ENCODE peak calls at places on chromosomes 6 and 20, in eight cellular contexts. One of them, this sample, is unnamed.

GRCh38 chr6:157669747-157670216 is 153.3 kb upstream of the SNX9 start:
- DNase-seq in body of pancreas: peak
- DNase-seq in Karpas-422: no peak
- DNase-seq in IMR-90: peak
- DNase-seq in adrenal gland: peak
- DNase-seq in Panc1: no peak
- DNase-seq in stomach: peak
- DNase-seq in tibial artery: peak
- DNase-seq in this sample: no peak

GRCh38 chr6:170134077-170135040 is 156.5 kb downstream of the DLL1 start:
- DNase-seq in body of pancreas: peak
- DNase-seq in Karpas-422: no peak
- DNase-seq in IMR-90: no peak
- DNase-seq in adrenal gland: no peak
- DNase-seq in Panc1: no peak
- DNase-seq in stomach: peak
- DNase-seq in tibial artery: peak
- DNase-seq in this sample: no peak

GRCh38 chr6:26646074-26646473 is 13.5 kb downstream of the ZNF322 start:
- DNase-seq in body of pancreas: no peak
- DNase-seq in Karpas-422: no peak
- DNase-seq in IMR-90: no peak
- DNase-seq in adrenal gland: no peak
- DNase-seq in Panc1: no peak
- DNase-seq in stomach: no peak
- DNase-seq in tibial artery: no peak
- DNase-seq in this sample: no peak

GRCh38 chr6:87721311-87721710 is 19.3 kb upstream of the AKIRIN2 start:
- DNase-seq in body of pancreas: no peak
- DNase-seq in Karpas-422: no peak
- DNase-seq in IMR-90: no peak
- DNase-seq in adrenal gland: no peak
- DNase-seq in Panc1: no peak
- DNase-seq in stomach: no peak
- DNase-seq in tibial artery: no peak
- DNase-seq in this sample: no peak

GRCh38 chr6:80003841-80004198 is 629 bp upstream of the TTK start:
- DNase-seq in body of pancreas: peak
- DNase-seq in Karpas-422: peak
- DNase-seq in IMR-90: no peak
- DNase-seq in adrenal gland: peak
- DNase-seq in Panc1: no peak
- DNase-seq in stomach: no peak
- DNase-seq in tibial artery: no peak
- DNase-seq in this sample: no peak

GRCh38 chr6:165985926-165986646 is 181.6 kb downstream of the TBXT start:
- DNase-seq in body of pancreas: no peak
- DNase-seq in Karpas-422: no peak
- DNase-seq in IMR-90: no peak
- DNase-seq in adrenal gland: no peak
- DNase-seq in Panc1: no peak
- DNase-seq in stomach: no peak
- DNase-seq in tibial artery: no peak
- DNase-seq in this sample: no peak

GRCh38 chr6:113858067-113858604 is 991 bp downstream of the MARCKS start:
- DNase-seq in body of pancreas: peak
- DNase-seq in Karpas-422: no peak
- DNase-seq in IMR-90: peak
- DNase-seq in adrenal gland: peak
- DNase-seq in Panc1: no peak
- DNase-seq in stomach: peak
- DNase-seq in tibial artery: peak
- DNase-seq in this sample: no peak

GRCh38 chr6:90217621-90218496 is 78.8 kb downstream of the BACH2 start:
- DNase-seq in body of pancreas: peak
- DNase-seq in Karpas-422: no peak
- DNase-seq in IMR-90: no peak
- DNase-seq in adrenal gland: no peak
- DNase-seq in Panc1: no peak
- DNase-seq in stomach: peak
- DNase-seq in tibial artery: no peak
- DNase-seq in this sample: no peak

GRCh38 chr6:113328886-113329381 is 528.2 kb upstream of the MARCKS start:
- DNase-seq in body of pancreas: no peak
- DNase-seq in Karpas-422: no peak
- DNase-seq in IMR-90: peak
- DNase-seq in adrenal gland: no peak
- DNase-seq in Panc1: no peak
- DNase-seq in stomach: no peak
- DNase-seq in tibial artery: no peak
- DNase-seq in this sample: no peak

GRCh38 chr6:45677381-45677992 is 299.8 kb upstream of the SUPT3H start:
- DNase-seq in body of pancreas: no peak
- DNase-seq in Karpas-422: peak
- DNase-seq in IMR-90: peak
- DNase-seq in adrenal gland: peak
- DNase-seq in Panc1: no peak
- DNase-seq in stomach: peak
- DNase-seq in tibial artery: no peak
- DNase-seq in this sample: peak

GRCh38 chr6:130050230-130050629 is 31.8 kb downstream of the L3MBTL3 start:
- DNase-seq in body of pancreas: no peak
- DNase-seq in Karpas-422: no peak
- DNase-seq in IMR-90: peak
- DNase-seq in adrenal gland: no peak
- DNase-seq in Panc1: no peak
- DNase-seq in stomach: no peak
- DNase-seq in tibial artery: no peak
- DNase-seq in this sample: no peak

GRCh38 chr6:3052481-3053230 is 15.6 kb upstream of the RIPK1 start:
- DNase-seq in body of pancreas: no peak
- DNase-seq in Karpas-422: no peak
- DNase-seq in IMR-90: no peak
- DNase-seq in adrenal gland: no peak
- DNase-seq in Panc1: no peak
- DNase-seq in stomach: no peak
- DNase-seq in tibial artery: no peak
- DNase-seq in this sample: no peak

DNA sequence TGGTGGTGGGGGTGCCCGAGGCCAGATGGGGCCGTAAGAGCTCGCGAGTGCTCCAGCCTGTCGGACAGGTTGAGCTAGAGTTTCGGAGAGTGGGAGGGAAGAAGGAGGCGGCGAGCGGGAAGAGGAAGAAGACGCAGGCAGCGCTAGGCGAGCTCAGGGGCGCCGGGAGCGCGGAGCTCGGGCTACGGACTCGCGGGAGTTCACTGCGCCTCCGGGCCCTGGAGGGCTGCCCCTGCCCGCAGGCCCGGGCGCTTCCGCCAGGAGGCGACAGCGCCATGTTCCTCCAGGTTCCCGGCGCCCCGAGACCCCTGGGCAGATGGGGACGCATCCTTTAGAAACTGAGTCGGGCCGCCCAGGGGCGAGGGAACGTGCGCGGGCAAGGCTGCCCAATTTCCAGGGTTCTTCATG is 984 bp downstream of the TFAP2C start:
- DNase-seq in body of pancreas: peak
- DNase-seq in Karpas-422: no peak
- DNase-seq in IMR-90: no peak
- DNase-seq in adrenal gland: no peak
- DNase-seq in Panc1: no peak
- DNase-seq in stomach: peak
- DNase-seq in tibial artery: no peak
- DNase-seq in this sample: no peak
- H3K27ac ChIP-seq in body of pancreas: peak
- H3K27ac ChIP-seq in Karpas-422: no peak
- H3K27ac ChIP-seq in IMR-90: no peak
- H3K27ac ChIP-seq in adrenal gland: no peak
- H3K27ac ChIP-seq in Panc1: peak
- H3K27ac ChIP-seq in stomach: no peak
- H3K27ac ChIP-seq in tibial artery: no peak
- H3K27ac ChIP-seq in this sample: no peak

GRCh38 chr6:168035661-168036616 is 38.5 kb downstream of the KIF25 start:
- DNase-seq in body of pancreas: no peak
- DNase-seq in Karpas-422: no peak
- DNase-seq in IMR-90: peak
- DNase-seq in adrenal gland: peak
- DNase-seq in Panc1: no peak
- DNase-seq in stomach: no peak
- DNase-seq in tibial artery: no peak
- DNase-seq in this sample: no peak
- H3K27ac ChIP-seq in body of pancreas: peak
- H3K27ac ChIP-seq in Karpas-422: no peak
- H3K27ac ChIP-seq in IMR-90: peak
- H3K27ac ChIP-seq in adrenal gland: peak
- H3K27ac ChIP-seq in Panc1: peak
- H3K27ac ChIP-seq in stomach: peak
- H3K27ac ChIP-seq in tibial artery: peak
- H3K27ac ChIP-seq in this sample: no peak

GRCh38 chr6:160222491-160222890 is 36.1 kb downstream of the SLC22A2 start:
- DNase-seq in body of pancreas: no peak
- DNase-seq in Karpas-422: no peak
- DNase-seq in IMR-90: no peak
- DNase-seq in adrenal gland: no peak
- DNase-seq in Panc1: no peak
- DNase-seq in stomach: no peak
- DNase-seq in tibial artery: no peak
- DNase-seq in this sample: no peak

GRCh38 chr6:160217863-160218262 is 40.8 kb downstream of the SLC22A2 start:
- DNase-seq in body of pancreas: no peak
- DNase-seq in Karpas-422: no peak
- DNase-seq in IMR-90: no peak
- DNase-seq in adrenal gland: no peak
- DNase-seq in Panc1: no peak
- DNase-seq in stomach: no peak
- DNase-seq in tibial artery: no peak
- DNase-seq in this sample: no peak

GRCh38 chr6:160221423-160221822 is 37.2 kb downstream of the SLC22A2 start:
- DNase-seq in body of pancreas: no peak
- DNase-seq in Karpas-422: peak
- DNase-seq in IMR-90: no peak
- DNase-seq in adrenal gland: no peak
- DNase-seq in Panc1: no peak
- DNase-seq in stomach: no peak
- DNase-seq in tibial artery: no peak
- DNase-seq in this sample: peak

GRCh38 chr6:160224599-160225237 is 33.9 kb downstream of the SLC22A2 start:
- DNase-seq in body of pancreas: no peak
- DNase-seq in Karpas-422: no peak
- DNase-seq in IMR-90: no peak
- DNase-seq in adrenal gland: no peak
- DNase-seq in Panc1: no peak
- DNase-seq in stomach: no peak
- DNase-seq in tibial artery: no peak
- DNase-seq in this sample: no peak

GRCh38 chr6:160221918-160222317 is 36.7 kb downstream of the SLC22A2 start:
- DNase-seq in body of pancreas: no peak
- DNase-seq in Karpas-422: no peak
- DNase-seq in IMR-90: no peak
- DNase-seq in adrenal gland: no peak
- DNase-seq in Panc1: no peak
- DNase-seq in stomach: no peak
- DNase-seq in tibial artery: no peak
- DNase-seq in this sample: no peak
- H3K27ac ChIP-seq in body of pancreas: no peak
- H3K27ac ChIP-seq in Karpas-422: no peak
- H3K27ac ChIP-seq in IMR-90: no peak
- H3K27ac ChIP-seq in adrenal gland: no peak
- H3K27ac ChIP-seq in Panc1: no peak
- H3K27ac ChIP-seq in stomach: no peak
- H3K27ac ChIP-seq in tibial artery: peak
- H3K27ac ChIP-seq in this sample: no peak

GRCh38 chr6:148345176-148345575 is 2.5 kb downstream of the SASH1 start:
- DNase-seq in body of pancreas: no peak
- DNase-seq in Karpas-422: peak
- DNase-seq in IMR-90: no peak
- DNase-seq in adrenal gland: no peak
- DNase-seq in Panc1: no peak
- DNase-seq in stomach: no peak
- DNase-seq in tibial artery: no peak
- DNase-seq in this sample: no peak
- H3K27ac ChIP-seq in body of pancreas: peak
- H3K27ac ChIP-seq in Karpas-422: no peak
- H3K27ac ChIP-seq in IMR-90: no peak
- H3K27ac ChIP-seq in adrenal gland: no peak
- H3K27ac ChIP-seq in Panc1: no peak
- H3K27ac ChIP-seq in stomach: peak
- H3K27ac ChIP-seq in tibial artery: peak
- H3K27ac ChIP-seq in this sample: no peak

GRCh38 chr6:161631676-161632194 is 357.9 kb upstream of the AGPAT4 start:
- DNase-seq in body of pancreas: no peak
- DNase-seq in Karpas-422: no peak
- DNase-seq in IMR-90: no peak
- DNase-seq in adrenal gland: no peak
- DNase-seq in Panc1: no peak
- DNase-seq in stomach: no peak
- DNase-seq in tibial artery: no peak
- DNase-seq in this sample: no peak

GRCh38 chr6:161626132-161626676 is 352.3 kb upstream of the AGPAT4 start:
- DNase-seq in body of pancreas: no peak
- DNase-seq in Karpas-422: no peak
- DNase-seq in IMR-90: no peak
- DNase-seq in adrenal gland: no peak
- DNase-seq in Panc1: no peak
- DNase-seq in stomach: no peak
- DNase-seq in tibial artery: no peak
- DNase-seq in this sample: no peak

GRCh38 chr6:161635975-161636374 is 362.1 kb upstream of the AGPAT4 start:
- DNase-seq in body of pancreas: no peak
- DNase-seq in Karpas-422: no peak
- DNase-seq in IMR-90: no peak
- DNase-seq in adrenal gland: no peak
- DNase-seq in Panc1: no peak
- DNase-seq in stomach: no peak
- DNase-seq in tibial artery: no peak
- DNase-seq in this sample: no peak

DNA sequence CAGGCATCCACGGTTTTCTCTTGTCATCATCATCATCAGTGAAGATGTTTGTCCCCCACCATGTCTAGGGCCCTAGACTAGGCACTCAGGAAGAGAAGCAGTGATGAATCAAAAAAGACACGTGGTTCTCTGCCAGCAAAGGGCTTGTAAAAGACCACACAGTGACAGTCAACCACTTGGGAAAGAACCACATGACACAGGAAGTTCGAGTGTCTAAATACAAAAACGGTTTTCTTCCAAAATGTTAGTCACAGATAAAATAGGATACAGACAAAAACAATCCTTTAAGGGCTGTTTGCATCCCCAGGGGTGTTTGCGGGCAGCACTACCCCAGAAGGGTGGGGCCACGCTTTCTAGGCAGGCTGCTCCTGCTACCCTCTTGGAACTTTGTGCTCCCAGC is 356.8 kb upstream of the AGPAT4 start:
- DNase-seq in body of pancreas: no peak
- DNase-seq in Karpas-422: no peak
- DNase-seq in IMR-90: no peak
- DNase-seq in adrenal gland: no peak
- DNase-seq in Panc1: no peak
- DNase-seq in stomach: no peak
- DNase-seq in tibial artery: no peak
- DNase-seq in this sample: no peak
- H3K27ac ChIP-seq in body of pancreas: no peak
- H3K27ac ChIP-seq in Karpas-422: no peak
- H3K27ac ChIP-seq in IMR-90: no peak
- H3K27ac ChIP-seq in adrenal gland: no peak
- H3K27ac ChIP-seq in Panc1: no peak
- H3K27ac ChIP-seq in stomach: no peak
- H3K27ac ChIP-seq in tibial artery: no peak
- H3K27ac ChIP-seq in this sample: no peak